ENCODE peak calls at places on chromosomes 12 and 14, in five cellular contexts. One of them, this sample, is unnamed.
A peak's percentile ranks its signal among the peaks of the same experiment; 100 is the strongest.

GRCh38 chr14:42192659-42193425 is 586.2 kb downstream of the LRFN5 start:
- DNase-seq in activated T-cell treated with anti-CD3 and anti-CD28 coated beads, Interleukin-2, amount 50 U/mL, for 48 hours: no peak
- DNase-seq in M059J: peak; percentile 87
- DNase-seq in NCI-H1048: no peak
- DNase-seq in endothelial cell: no peak
- DNase-seq in this sample: peak; percentile 22

GRCh38 chr14:61033851-61034250 is 52.8 kb downstream of the SLC38A6 start:
- DNase-seq in M059J: no peak
- DNase-seq in activated T-cell treated with anti-CD3 and anti-CD28 coated beads, Interleukin-2, amount 50 U/mL, for 48 hours: no peak
- DNase-seq in NCI-H1048: no peak
- DNase-seq in endothelial cell: no peak
- DNase-seq in this sample: no peak

GRCh38 chr14:52033131-52033642 is 35.7 kb downstream of the NID2 start:
- DNase-seq in activated T-cell treated with anti-CD3 and anti-CD28 coated beads, Interleukin-2, amount 50 U/mL, for 48 hours: no peak
- DNase-seq in M059J: peak; percentile 91
- DNase-seq in endothelial cell: no peak
- DNase-seq in NCI-H1048: no peak
- DNase-seq in this sample: no peak

GRCh38 chr12:113470871-113471618 is 626 bp downstream of the LHX5 start:
- DNase-seq in activated T-cell treated with anti-CD3 and anti-CD28 coated beads, Interleukin-2, amount 50 U/mL, for 48 hours: no peak
- DNase-seq in M059J: peak; percentile 14
- DNase-seq in NCI-H1048: no peak
- DNase-seq in endothelial cell: peak; percentile 24
- DNase-seq in this sample: no peak

GRCh38 chr12:105775351-105775750 is 363.4 kb downstream of the NUAK1 start:
- DNase-seq in activated T-cell treated with anti-CD3 and anti-CD28 coated beads, Interleukin-2, amount 50 U/mL, for 48 hours: no peak
- DNase-seq in M059J: peak; percentile 43
- DNase-seq in endothelial cell: no peak
- DNase-seq in NCI-H1048: no peak
- DNase-seq in this sample: no peak

GRCh38 chr12:57134949-57135348 is 6.7 kb downstream of the LRP1 start:
- DNase-seq in activated T-cell treated with anti-CD3 and anti-CD28 coated beads, Interleukin-2, amount 50 U/mL, for 48 hours: no peak
- DNase-seq in NCI-H1048: no peak
- DNase-seq in endothelial cell: no peak
- DNase-seq in M059J: no peak
- DNase-seq in this sample: no peak

GRCh38 chr14:96631621-96632362 is 129.6 kb downstream of the PAPOLA start:
- DNase-seq in activated T-cell treated with anti-CD3 and anti-CD28 coated beads, Interleukin-2, amount 50 U/mL, for 48 hours: no peak
- DNase-seq in endothelial cell: no peak
- DNase-seq in M059J: no peak
- DNase-seq in NCI-H1048: no peak
- DNase-seq in this sample: no peak

GRCh38 chr12:122947352-122947792 is 18.9 kb downstream of the ABCB9 start:
- DNase-seq in endothelial cell: no peak
- DNase-seq in NCI-H1048: no peak
- DNase-seq in activated T-cell treated with anti-CD3 and anti-CD28 coated beads, Interleukin-2, amount 50 U/mL, for 48 hours: no peak
- DNase-seq in M059J: no peak
- DNase-seq in this sample: no peak

GRCh38 chr14:53470351-53471043 is 317.4 kb upstream of the DDHD1 start:
- DNase-seq in endothelial cell: no peak
- DNase-seq in activated T-cell treated with anti-CD3 and anti-CD28 coated beads, Interleukin-2, amount 50 U/mL, for 48 hours: no peak
- DNase-seq in M059J: peak; percentile 4
- DNase-seq in NCI-H1048: no peak
- DNase-seq in this sample: no peak

GRCh38 chr12:113443030-113443539 is 20.9 kb downstream of the SDSL start:
- DNase-seq in activated T-cell treated with anti-CD3 and anti-CD28 coated beads, Interleukin-2, amount 50 U/mL, for 48 hours: no peak
- DNase-seq in endothelial cell: no peak
- DNase-seq in NCI-H1048: no peak
- DNase-seq in M059J: no peak
- DNase-seq in this sample: no peak

GRCh38 chr14:65243766-65244442 is 141.6 kb upstream of the MAX start:
- DNase-seq in activated T-cell treated with anti-CD3 and anti-CD28 coated beads, Interleukin-2, amount 50 U/mL, for 48 hours: no peak
- DNase-seq in NCI-H1048: no peak
- DNase-seq in endothelial cell: no peak
- DNase-seq in M059J: peak; percentile 61
- DNase-seq in this sample: no peak

GRCh38 chr12:75705749-75706719 is 194.6 kb upstream of the KRR1 start:
- DNase-seq in endothelial cell: peak; percentile 14
- DNase-seq in M059J: peak; percentile 93
- DNase-seq in NCI-H1048: no peak
- DNase-seq in activated T-cell treated with anti-CD3 and anti-CD28 coated beads, Interleukin-2, amount 50 U/mL, for 48 hours: no peak
- DNase-seq in this sample: no peak

GRCh38 chr14:90538716-90539495 is 142.1 kb downstream of the CALM1 start:
- DNase-seq in NCI-H1048: no peak
- DNase-seq in endothelial cell: no peak
- DNase-seq in activated T-cell treated with anti-CD3 and anti-CD28 coated beads, Interleukin-2, amount 50 U/mL, for 48 hours: no peak
- DNase-seq in M059J: no peak
- DNase-seq in this sample: no peak

GRCh38 chr12:130491421-130492357 is 154.0 kb downstream of the PIWIL1 start:
- DNase-seq in M059J: no peak
- DNase-seq in NCI-H1048: no peak
- DNase-seq in activated T-cell treated with anti-CD3 and anti-CD28 coated beads, Interleukin-2, amount 50 U/mL, for 48 hours: no peak
- DNase-seq in endothelial cell: no peak
- DNase-seq in this sample: no peak

GRCh38 chr12:114740448-114740847 is 56.5 kb upstream of the TBX3 start:
- DNase-seq in endothelial cell: no peak
- DNase-seq in activated T-cell treated with anti-CD3 and anti-CD28 coated beads, Interleukin-2, amount 50 U/mL, for 48 hours: no peak
- DNase-seq in NCI-H1048: no peak
- DNase-seq in M059J: no peak
- DNase-seq in this sample: no peak

GRCh38 chr12:46256942-46257341 is 11.9 kb downstream of the SLC38A1 start:
- DNase-seq in NCI-H1048: no peak
- DNase-seq in M059J: no peak
- DNase-seq in activated T-cell treated with anti-CD3 and anti-CD28 coated beads, Interleukin-2, amount 50 U/mL, for 48 hours: no peak
- DNase-seq in endothelial cell: no peak
- DNase-seq in this sample: no peak

GRCh38 chr14:23704890-23705289 is 68.7 kb downstream of the DHRS2 start:
- DNase-seq in activated T-cell treated with anti-CD3 and anti-CD28 coated beads, Interleukin-2, amount 50 U/mL, for 48 hours: no peak
- DNase-seq in NCI-H1048: no peak
- DNase-seq in M059J: peak; percentile 19
- DNase-seq in endothelial cell: no peak
- DNase-seq in this sample: no peak

GRCh38 chr12:2769866-2770533 is 24.8 kb upstream of the FKBP4 start:
- DNase-seq in endothelial cell: no peak
- DNase-seq in activated T-cell treated with anti-CD3 and anti-CD28 coated beads, Interleukin-2, amount 50 U/mL, for 48 hours: no peak
- DNase-seq in M059J: no peak
- DNase-seq in NCI-H1048: no peak
- DNase-seq in this sample: no peak

GRCh38 chr14:31884776-31885379 is 192.2 kb upstream of the ARHGAP5 start:
- DNase-seq in M059J: peak; percentile 68
- DNase-seq in endothelial cell: no peak
- DNase-seq in activated T-cell treated with anti-CD3 and anti-CD28 coated beads, Interleukin-2, amount 50 U/mL, for 48 hours: no peak
- DNase-seq in NCI-H1048: no peak
- DNase-seq in this sample: no peak

GRCh38 chr14:50225974-50226297 is 5.4 kb downstream of the SOS2 start:
- DNase-seq in activated T-cell treated with anti-CD3 and anti-CD28 coated beads, Interleukin-2, amount 50 U/mL, for 48 hours: no peak
- DNase-seq in endothelial cell: no peak
- DNase-seq in M059J: peak; percentile 26
- DNase-seq in NCI-H1048: no peak
- DNase-seq in this sample: no peak

GRCh38 chr14:100063314-100063941 is 1.8 kb upstream of the EVL start:
- DNase-seq in endothelial cell: no peak
- DNase-seq in M059J: no peak
- DNase-seq in NCI-H1048: no peak
- DNase-seq in activated T-cell treated with anti-CD3 and anti-CD28 coated beads, Interleukin-2, amount 50 U/mL, for 48 hours: no peak
- DNase-seq in this sample: no peak